ENCODE peak calls at places on chromosome 17, in eight cellular contexts. One of them, this sample, is unnamed.

GRCh38 chr17:72575542-72576233 is 454.9 kb downstream of the SOX9 start:
- DNase-seq in HCT116: no peak
- DNase-seq in GM12878: no peak
- DNase-seq in HepG2: peak
- DNase-seq in endothelial cell of umbilical vein: no peak
- DNase-seq in H1: no peak
- DNase-seq in K562: no peak
- DNase-seq in GM23338: peak
- DNase-seq in this sample: no peak

GRCh38 chr17:9768381-9768934 is 22.9 kb downstream of the DHRS7C start:
- DNase-seq in GM12878: no peak
- DNase-seq in GM23338: peak
- DNase-seq in K562: peak
- DNase-seq in H1: no peak
- DNase-seq in HepG2: peak
- DNase-seq in endothelial cell of umbilical vein: no peak
- DNase-seq in HCT116: peak
- DNase-seq in this sample: no peak

GRCh38 chr17:79826210-79826680 is 13.0 kb downstream of the CBX4 start:
- DNase-seq in GM12878: no peak
- DNase-seq in HCT116: no peak
- DNase-seq in GM23338: no peak
- DNase-seq in endothelial cell of umbilical vein: no peak
- DNase-seq in K562: peak
- DNase-seq in HepG2: no peak
- DNase-seq in H1: no peak
- DNase-seq in this sample: no peak

GRCh38 chr17:4968166-4968915 is 724 bp upstream of the SPAG7 start:
- DNase-seq in endothelial cell of umbilical vein: no peak
- DNase-seq in K562: peak
- DNase-seq in GM23338: peak
- DNase-seq in H1: no peak
- DNase-seq in HepG2: no peak
- DNase-seq in GM12878: no peak
- DNase-seq in HCT116: no peak
- DNase-seq in this sample: no peak

GRCh38 chr17:2266865-2267228 is 36.7 kb downstream of the SMG6 start:
- DNase-seq in H1: no peak
- DNase-seq in K562: no peak
- DNase-seq in endothelial cell of umbilical vein: no peak
- DNase-seq in GM23338: no peak
- DNase-seq in GM12878: no peak
- DNase-seq in HCT116: no peak
- DNase-seq in HepG2: no peak
- DNase-seq in this sample: no peak

GRCh38 chr17:17561408-17562144 is 29.9 kb downstream of the PEMT start:
- DNase-seq in GM12878: no peak
- DNase-seq in GM23338: no peak
- DNase-seq in endothelial cell of umbilical vein: peak
- DNase-seq in HCT116: no peak
- DNase-seq in K562: no peak
- DNase-seq in H1: no peak
- DNase-seq in HepG2: no peak
- DNase-seq in this sample: no peak

GRCh38 chr17:21283482-21284318 is 811 bp upstream of the MAP2K3 start:
- DNase-seq in GM12878: no peak
- DNase-seq in K562: no peak
- DNase-seq in GM23338: peak
- DNase-seq in H1: no peak
- DNase-seq in HepG2: no peak
- DNase-seq in HCT116: peak
- DNase-seq in endothelial cell of umbilical vein: no peak
- DNase-seq in this sample: no peak

GRCh38 chr17:77128895-77129567 is 11.7 kb upstream of the SEC14L1 start:
- DNase-seq in HCT116: no peak
- DNase-seq in H1: no peak
- DNase-seq in K562: no peak
- DNase-seq in HepG2: no peak
- DNase-seq in GM23338: no peak
- DNase-seq in endothelial cell of umbilical vein: no peak
- DNase-seq in GM12878: no peak
- DNase-seq in this sample: no peak

GRCh38 chr17:53749178-53749577 is 73.5 kb upstream of the KIF2B start:
- DNase-seq in GM12878: no peak
- DNase-seq in HCT116: no peak
- DNase-seq in endothelial cell of umbilical vein: no peak
- DNase-seq in GM23338: peak
- DNase-seq in HepG2: no peak
- DNase-seq in K562: peak
- DNase-seq in H1: peak
- DNase-seq in this sample: no peak

GRCh38 chr17:33055171-33055611 is 63.5 kb downstream of the SPACA3 start:
- DNase-seq in HCT116: no peak
- DNase-seq in endothelial cell of umbilical vein: no peak
- DNase-seq in GM12878: no peak
- DNase-seq in GM23338: peak
- DNase-seq in K562: no peak
- DNase-seq in HepG2: no peak
- DNase-seq in H1: no peak
- DNase-seq in this sample: no peak

GRCh38 chr17:6753006-6753445 is 2.8 kb upstream of the XAF1 start:
- DNase-seq in GM23338: peak
- DNase-seq in HepG2: peak
- DNase-seq in K562: no peak
- DNase-seq in HCT116: no peak
- DNase-seq in endothelial cell of umbilical vein: peak
- DNase-seq in GM12878: no peak
- DNase-seq in H1: no peak
- DNase-seq in this sample: no peak

GRCh38 chr17:81701288-81702071 is 1.7 kb upstream of the MRPL12 start:
- DNase-seq in HCT116: no peak
- DNase-seq in K562: peak
- DNase-seq in endothelial cell of umbilical vein: no peak
- DNase-seq in GM23338: no peak
- DNase-seq in GM12878: no peak
- DNase-seq in HepG2: no peak
- DNase-seq in H1: no peak
- DNase-seq in this sample: no peak

GRCh38 chr17:81702934-81703746 is at the start of gene MRPL12:
- DNase-seq in H1: peak
- DNase-seq in HCT116: peak
- DNase-seq in endothelial cell of umbilical vein: peak
- DNase-seq in K562: peak
- DNase-seq in GM12878: peak
- DNase-seq in GM23338: peak
- DNase-seq in HepG2: peak
- DNase-seq in this sample: peak

GRCh38 chr17:81697261-81698044 is 5.7 kb upstream of the MRPL12 start:
- DNase-seq in HepG2: no peak
- DNase-seq in GM12878: no peak
- DNase-seq in GM23338: no peak
- DNase-seq in HCT116: no peak
- DNase-seq in H1: no peak
- DNase-seq in K562: no peak
- DNase-seq in endothelial cell of umbilical vein: no peak
- DNase-seq in this sample: no peak

GRCh38 chr17:81703747-81704654 is 834 bp downstream of the MRPL12 start:
- DNase-seq in H1: no peak
- DNase-seq in GM23338: no peak
- DNase-seq in HepG2: no peak
- DNase-seq in GM12878: no peak
- DNase-seq in K562: peak
- DNase-seq in HCT116: no peak
- DNase-seq in endothelial cell of umbilical vein: no peak
- DNase-seq in this sample: no peak

DNA sequence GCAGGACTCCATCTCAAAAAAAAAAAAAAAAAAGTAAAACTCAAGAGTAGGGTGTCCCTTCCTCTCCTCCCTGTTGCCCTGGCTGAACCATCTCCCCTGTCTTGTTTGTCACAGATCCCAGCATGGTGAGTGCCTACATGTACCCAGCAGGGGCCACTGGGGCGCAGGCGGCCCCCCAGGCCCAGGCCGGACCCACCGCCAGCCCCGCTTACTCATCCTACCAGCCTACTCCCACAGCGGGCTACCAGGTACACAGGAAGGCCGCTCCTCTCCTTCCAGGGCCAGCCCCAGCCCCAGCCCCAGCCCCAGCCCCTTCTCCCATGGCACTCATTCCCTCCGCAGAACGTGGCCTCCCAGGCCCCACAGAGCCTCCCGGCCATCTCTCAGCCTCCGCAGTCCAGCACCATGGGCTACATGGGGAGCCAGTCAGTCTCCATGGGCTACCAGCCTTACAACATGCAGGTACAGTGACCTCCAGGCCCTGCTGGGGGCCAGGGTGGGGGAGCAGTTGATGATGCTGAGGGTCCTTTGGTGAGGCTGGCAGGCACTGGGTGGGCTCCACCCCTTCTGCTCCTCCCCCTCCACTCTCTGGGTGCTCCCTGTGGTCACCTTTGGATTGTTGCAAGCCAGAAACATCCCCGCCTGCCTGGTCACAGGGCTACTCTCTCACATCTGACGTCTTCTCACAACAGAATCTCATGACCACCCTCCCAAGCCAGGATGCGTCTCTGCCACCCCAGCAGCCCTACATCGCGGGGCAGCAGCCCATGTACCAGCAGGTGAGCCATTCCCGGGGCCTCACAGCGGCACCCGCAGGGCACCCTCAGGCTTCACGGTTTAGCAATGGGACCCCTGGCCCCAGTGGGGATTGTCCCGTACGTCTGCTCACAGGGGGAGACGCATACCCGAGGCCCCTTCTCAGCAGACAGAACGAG is 2.5 kb upstream of the MRPL12 start:
- DNase-seq in GM12878: no peak
- DNase-seq in GM23338: no peak
- DNase-seq in K562: no peak
- DNase-seq in HepG2: no peak
- DNase-seq in H1: no peak
- DNase-seq in endothelial cell of umbilical vein: no peak
- DNase-seq in HCT116: no peak
- DNase-seq in this sample: no peak
- TF ChIP-seq POLR2AphosphoS5 in GM12878: peak
- TF ChIP-seq POLR2AphosphoS5 in GM23338: no peak
- TF ChIP-seq POLR2AphosphoS5 in K562: peak
- TF ChIP-seq POLR2AphosphoS5 in HepG2: no peak
- TF ChIP-seq POLR2AphosphoS5 in H1: no peak
- TF ChIP-seq POLR2AphosphoS5 in endothelial cell of umbilical vein: no peak
- TF ChIP-seq POLR2AphosphoS5 in HCT116: no peak
- TF ChIP-seq POLR2AphosphoS5 in this sample: no peak

GRCh38 chr17:64497565-64498035 is 746 bp upstream of the POLG2 start:
- DNase-seq in endothelial cell of umbilical vein: no peak
- DNase-seq in GM23338: no peak
- DNase-seq in K562: no peak
- DNase-seq in HCT116: no peak
- DNase-seq in HepG2: no peak
- DNase-seq in H1: no peak
- DNase-seq in GM12878: no peak
- DNase-seq in this sample: no peak

GRCh38 chr17:64498308-64499203 is 1.7 kb upstream of the POLG2 start:
- DNase-seq in H1: no peak
- DNase-seq in endothelial cell of umbilical vein: no peak
- DNase-seq in HCT116: no peak
- DNase-seq in GM12878: no peak
- DNase-seq in K562: no peak
- DNase-seq in GM23338: no peak
- DNase-seq in HepG2: no peak
- DNase-seq in this sample: no peak

GRCh38 chr17:64494121-64494520 is 2.7 kb downstream of the POLG2 start:
- DNase-seq in GM12878: no peak
- DNase-seq in K562: no peak
- DNase-seq in endothelial cell of umbilical vein: no peak
- DNase-seq in H1: no peak
- DNase-seq in HepG2: no peak
- DNase-seq in HCT116: no peak
- DNase-seq in GM23338: no peak
- DNase-seq in this sample: no peak

GRCh38 chr17:64496348-64496785 is 487 bp downstream of the POLG2 start:
- DNase-seq in HepG2: no peak
- DNase-seq in HCT116: no peak
- DNase-seq in endothelial cell of umbilical vein: peak
- DNase-seq in GM23338: peak
- DNase-seq in H1: no peak
- DNase-seq in GM12878: no peak
- DNase-seq in K562: no peak
- DNase-seq in this sample: no peak

GRCh38 chr17:64496786-64497564 is at the start of gene POLG2:
- DNase-seq in GM23338: peak
- DNase-seq in HepG2: peak
- DNase-seq in HCT116: peak
- DNase-seq in GM12878: peak
- DNase-seq in H1: peak
- DNase-seq in K562: peak
- DNase-seq in endothelial cell of umbilical vein: peak
- DNase-seq in this sample: peak
- TF ChIP-seq EZH2 in GM23338: no peak
- TF ChIP-seq EZH2 in HepG2: no peak
- TF ChIP-seq EZH2 in HCT116: no peak
- TF ChIP-seq EZH2 in GM12878: no peak
- TF ChIP-seq EZH2 in H1: no peak
- TF ChIP-seq EZH2 in K562: no peak
- TF ChIP-seq EZH2 in endothelial cell of umbilical vein: no peak
- TF ChIP-seq EZH2 in this sample: no peak

DNA sequence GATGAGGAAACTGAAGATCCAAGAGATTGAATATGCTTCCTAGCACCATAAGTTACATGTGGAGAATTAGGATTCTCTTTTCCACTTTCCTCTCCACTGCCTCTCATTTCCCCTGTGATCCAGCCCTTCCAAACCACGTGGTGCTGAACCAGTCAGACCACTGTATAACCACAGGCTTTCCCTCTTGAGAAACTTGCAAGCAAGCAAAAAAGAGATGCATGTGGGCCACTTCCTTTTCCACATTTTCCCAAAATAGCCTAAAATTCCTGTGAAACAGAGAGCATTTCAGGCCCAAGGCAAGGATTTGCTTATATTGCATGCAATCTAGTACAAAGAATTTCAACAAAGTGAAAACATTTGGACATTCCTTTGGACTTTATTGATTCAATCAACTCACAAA is 59.3 kb upstream of the KSR1 start:
- DNase-seq in HepG2: no peak
- DNase-seq in GM23338: no peak
- DNase-seq in GM12878: no peak
- DNase-seq in H1: no peak
- DNase-seq in endothelial cell of umbilical vein: no peak
- DNase-seq in HCT116: no peak
- DNase-seq in K562: no peak
- DNase-seq in this sample: no peak
- TF ChIP-seq POLR2AphosphoS5 in HepG2: no peak
- TF ChIP-seq POLR2AphosphoS5 in GM23338: no peak
- TF ChIP-seq POLR2AphosphoS5 in GM12878: no peak
- TF ChIP-seq POLR2AphosphoS5 in H1: no peak
- TF ChIP-seq POLR2AphosphoS5 in endothelial cell of umbilical vein: no peak
- TF ChIP-seq POLR2AphosphoS5 in HCT116: no peak
- TF ChIP-seq POLR2AphosphoS5 in K562: no peak
- TF ChIP-seq POLR2AphosphoS5 in this sample: no peak

DNA sequence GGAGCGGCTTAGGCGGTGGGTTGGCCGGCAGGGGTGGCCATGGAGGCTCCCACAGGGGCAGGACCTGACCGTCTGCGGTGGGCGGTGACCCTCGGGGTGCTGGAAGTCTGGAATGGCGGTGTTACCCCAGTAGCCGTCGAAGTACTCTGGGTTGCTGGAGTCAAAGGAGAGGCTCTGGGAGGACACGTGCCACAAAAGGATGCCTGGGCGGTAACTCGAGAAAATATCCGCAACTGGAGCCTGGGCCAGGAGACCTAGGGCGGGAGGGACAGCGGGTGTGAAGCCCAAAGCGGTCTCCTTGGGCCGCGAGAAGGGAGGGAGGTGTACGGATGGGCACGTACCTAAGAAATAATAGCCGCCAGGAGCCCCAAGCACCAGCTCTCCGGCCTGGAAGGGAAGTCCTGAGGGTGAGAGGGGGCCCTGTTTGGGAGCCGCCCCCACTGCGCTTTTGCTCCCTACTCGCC is 4.6 kb downstream of the ITGA2B start:
- DNase-seq in HepG2: no peak
- DNase-seq in K562: no peak
- DNase-seq in HCT116: no peak
- DNase-seq in GM23338: peak
- DNase-seq in H1: no peak
- DNase-seq in endothelial cell of umbilical vein: no peak
- DNase-seq in GM12878: no peak
- DNase-seq in this sample: no peak
- TF ChIP-seq EZH2 in HepG2: no peak
- TF ChIP-seq EZH2 in K562: no peak
- TF ChIP-seq EZH2 in HCT116: no peak
- TF ChIP-seq EZH2 in GM23338: peak
- TF ChIP-seq EZH2 in H1: peak
- TF ChIP-seq EZH2 in endothelial cell of umbilical vein: no peak
- TF ChIP-seq EZH2 in GM12878: no peak
- TF ChIP-seq EZH2 in this sample: no peak